ENCODE peak calls at places on chromosomes 13 and 19, in six cellular contexts. One of them, this sample, is unnamed.
A peak's percentile ranks its signal among the peaks of the same experiment; 100 is the strongest.

GRCh38 chr13:50162001-50162400 is 146.8 kb downstream of the KCNRG start:
- DNase-seq in CD8-positive, alpha-beta T cell: no peak
- DNase-seq in WERI-Rb-1: peak; percentile 5
- DNase-seq in IMR-90: peak; percentile 44
- DNase-seq in mucosa of descending colon: no peak
- DNase-seq in stomach: no peak
- DNase-seq in this sample: no peak

GRCh38 chr13:94968040-94968756 is 255.9 kb upstream of the SOX21 start:
- DNase-seq in CD8-positive, alpha-beta T cell: no peak
- DNase-seq in WERI-Rb-1: peak; percentile 64
- DNase-seq in IMR-90: no peak
- DNase-seq in mucosa of descending colon: no peak
- DNase-seq in stomach: no peak
- DNase-seq in this sample: no peak

GRCh38 chr19:47813304-47813994 is 8.3 kb upstream of the CRX start:
- DNase-seq in CD8-positive, alpha-beta T cell: peak; percentile 70
- DNase-seq in WERI-Rb-1: peak; percentile 99
- DNase-seq in IMR-90: peak; percentile 18
- DNase-seq in mucosa of descending colon: peak; percentile 73
- DNase-seq in stomach: peak; percentile 69
- DNase-seq in this sample: no peak

GRCh38 chr19:6556043-6556449 is 25.2 kb downstream of the TNFSF9 start:
- DNase-seq in CD8-positive, alpha-beta T cell: no peak
- DNase-seq in WERI-Rb-1: no peak
- DNase-seq in IMR-90: no peak
- DNase-seq in mucosa of descending colon: no peak
- DNase-seq in stomach: no peak
- DNase-seq in this sample: no peak

GRCh38 chr13:80462567-80462966 is 121.6 kb upstream of the SPRY2 start:
- DNase-seq in CD8-positive, alpha-beta T cell: no peak
- DNase-seq in WERI-Rb-1: no peak
- DNase-seq in IMR-90: no peak
- DNase-seq in mucosa of descending colon: no peak
- DNase-seq in stomach: no peak
- DNase-seq in this sample: no peak

GRCh38 chr19:46927893-46928292 is 67.1 kb downstream of the ARHGAP35 start:
- DNase-seq in CD8-positive, alpha-beta T cell: no peak
- DNase-seq in WERI-Rb-1: no peak
- DNase-seq in IMR-90: no peak
- DNase-seq in mucosa of descending colon: no peak
- DNase-seq in stomach: no peak
- DNase-seq in this sample: no peak

GRCh38 chr19:32819415-32820400 is 49.9 kb downstream of the SLC7A9 start:
- DNase-seq in CD8-positive, alpha-beta T cell: no peak
- DNase-seq in WERI-Rb-1: no peak
- DNase-seq in IMR-90: no peak
- DNase-seq in mucosa of descending colon: no peak
- DNase-seq in stomach: no peak
- DNase-seq in this sample: no peak

GRCh38 chr13:26678796-26679195 is 81.8 kb downstream of the GPR12 start:
- DNase-seq in CD8-positive, alpha-beta T cell: no peak
- DNase-seq in WERI-Rb-1: no peak
- DNase-seq in IMR-90: no peak
- DNase-seq in mucosa of descending colon: no peak
- DNase-seq in stomach: no peak
- DNase-seq in this sample: no peak

GRCh38 chr19:55118401-55118991 is 1.1 kb upstream of the PPP1R12C start:
- DNase-seq in CD8-positive, alpha-beta T cell: no peak
- DNase-seq in WERI-Rb-1: no peak
- DNase-seq in IMR-90: no peak
- DNase-seq in mucosa of descending colon: peak; percentile 58
- DNase-seq in stomach: no peak
- DNase-seq in this sample: no peak

GRCh38 chr13:24923305-24923640 is 159.3 kb downstream of the RNF17 start:
- DNase-seq in CD8-positive, alpha-beta T cell: no peak
- DNase-seq in WERI-Rb-1: no peak
- DNase-seq in IMR-90: peak; percentile 75
- DNase-seq in mucosa of descending colon: no peak
- DNase-seq in stomach: no peak
- DNase-seq in this sample: peak; percentile 34

GRCh38 chr13:61648546-61648945 is 232.9 kb upstream of the PCDH20 start:
- DNase-seq in CD8-positive, alpha-beta T cell: no peak
- DNase-seq in WERI-Rb-1: no peak
- DNase-seq in IMR-90: no peak
- DNase-seq in mucosa of descending colon: no peak
- DNase-seq in stomach: no peak
- DNase-seq in this sample: no peak

GRCh38 chr19:32658075-32658474 is 16.9 kb downstream of the ANKRD27 start:
- DNase-seq in CD8-positive, alpha-beta T cell: no peak
- DNase-seq in WERI-Rb-1: no peak
- DNase-seq in IMR-90: no peak
- DNase-seq in mucosa of descending colon: no peak
- DNase-seq in stomach: no peak
- DNase-seq in this sample: no peak

GRCh38 chr19:33251526-33252090 is 26.0 kb upstream of the SLC7A10 start:
- DNase-seq in CD8-positive, alpha-beta T cell: no peak
- DNase-seq in WERI-Rb-1: no peak
- DNase-seq in IMR-90: no peak
- DNase-seq in mucosa of descending colon: peak; percentile 27
- DNase-seq in stomach: no peak
- DNase-seq in this sample: no peak

GRCh38 chr13:52405369-52405766 is 604 bp downstream of the THSD1 start:
- DNase-seq in CD8-positive, alpha-beta T cell: no peak
- DNase-seq in WERI-Rb-1: no peak
- DNase-seq in IMR-90: no peak
- DNase-seq in mucosa of descending colon: no peak
- DNase-seq in stomach: no peak
- DNase-seq in this sample: no peak

GRCh38 chr19:13841339-13842293 is 35.3 kb upstream of the NANOS3 start:
- DNase-seq in CD8-positive, alpha-beta T cell: peak; percentile 40
- DNase-seq in WERI-Rb-1: no peak
- DNase-seq in IMR-90: no peak
- DNase-seq in mucosa of descending colon: peak; percentile 90
- DNase-seq in stomach: peak; percentile 78
- DNase-seq in this sample: no peak

GRCh38 chr13:78102121-78102677 is 183.6 kb upstream of the EDNRB start:
- DNase-seq in CD8-positive, alpha-beta T cell: no peak
- DNase-seq in WERI-Rb-1: no peak
- DNase-seq in IMR-90: peak; percentile 52
- DNase-seq in mucosa of descending colon: no peak
- DNase-seq in stomach: no peak
- DNase-seq in this sample: no peak

GRCh38 chr13:97259787-97260641 is 37.9 kb downstream of the MBNL2 start:
- DNase-seq in CD8-positive, alpha-beta T cell: no peak
- DNase-seq in WERI-Rb-1: no peak
- DNase-seq in IMR-90: peak; percentile 84
- DNase-seq in mucosa of descending colon: no peak
- DNase-seq in stomach: no peak
- DNase-seq in this sample: peak; percentile 53

GRCh38 chr13:40668335-40668734 is 1.9 kb upstream of the FOXO1 start:
- DNase-seq in CD8-positive, alpha-beta T cell: peak; percentile 65
- DNase-seq in WERI-Rb-1: no peak
- DNase-seq in IMR-90: no peak
- DNase-seq in mucosa of descending colon: peak; percentile 72
- DNase-seq in stomach: no peak
- DNase-seq in this sample: no peak

GRCh38 chr13:75220238-75220542 is 261.8 kb downstream of the TBC1D4 start:
- DNase-seq in CD8-positive, alpha-beta T cell: no peak
- DNase-seq in WERI-Rb-1: no peak
- DNase-seq in IMR-90: no peak
- DNase-seq in mucosa of descending colon: no peak
- DNase-seq in stomach: no peak
- DNase-seq in this sample: no peak

GRCh38 chr13:28100149-28101121 is at the start of gene FLT3:
- DNase-seq in CD8-positive, alpha-beta T cell: peak; percentile 25
- DNase-seq in WERI-Rb-1: peak; percentile 70
- DNase-seq in IMR-90: peak; percentile 38
- DNase-seq in mucosa of descending colon: peak; percentile 60
- DNase-seq in stomach: peak; percentile 37
- DNase-seq in this sample: no peak

GRCh38 chr19:20247016-20247683 is 80.1 kb downstream of the ZNF486 start:
- DNase-seq in CD8-positive, alpha-beta T cell: peak; percentile 28
- DNase-seq in WERI-Rb-1: peak; percentile 71
- DNase-seq in IMR-90: no peak
- DNase-seq in mucosa of descending colon: no peak
- DNase-seq in stomach: peak; percentile 51
- DNase-seq in this sample: no peak
- TF ChIP-seq CTCF in CD8-positive, alpha-beta T cell: peak; percentile 37
- TF ChIP-seq CTCF in WERI-Rb-1: peak; percentile 83
- TF ChIP-seq CTCF in IMR-90: no peak
- TF ChIP-seq CTCF in mucosa of descending colon: no peak
- TF ChIP-seq CTCF in stomach: peak; percentile 34
- TF ChIP-seq CTCF in this sample: peak; percentile 8

GRCh38 chr19:17779281-17779930 is 15.5 kb upstream of the B3GNT3 start:
- DNase-seq in CD8-positive, alpha-beta T cell: no peak
- DNase-seq in WERI-Rb-1: peak; percentile 50
- DNase-seq in IMR-90: peak; percentile 15
- DNase-seq in mucosa of descending colon: peak; percentile 71
- DNase-seq in stomach: no peak
- DNase-seq in this sample: no peak
- H3K4me3 ChIP-seq in CD8-positive, alpha-beta T cell: no peak overlapping the region
- H3K4me3 ChIP-seq in WERI-Rb-1: no peak overlapping the region
- H3K4me3 ChIP-seq in IMR-90: no peak overlapping the region
- H3K4me3 ChIP-seq in mucosa of descending colon: no peak overlapping the region
- H3K4me3 ChIP-seq in stomach: peak overlapping the region; percentile 39
- H3K4me3 ChIP-seq in this sample: peak overlapping the region; percentile 29

GRCh38 chr19:35978832-35979365 is 16.1 kb upstream of the SDHAF1 start:
- DNase-seq in CD8-positive, alpha-beta T cell: no peak
- DNase-seq in WERI-Rb-1: no peak
- DNase-seq in IMR-90: no peak
- DNase-seq in mucosa of descending colon: no peak
- DNase-seq in stomach: no peak
- DNase-seq in this sample: no peak

GRCh38 chr19:35973487-35973886 is 21.5 kb upstream of the SDHAF1 start:
- DNase-seq in CD8-positive, alpha-beta T cell: no peak
- DNase-seq in WERI-Rb-1: peak; percentile 52
- DNase-seq in IMR-90: no peak
- DNase-seq in mucosa of descending colon: no peak
- DNase-seq in stomach: no peak
- DNase-seq in this sample: no peak

GRCh38 chr19:35978271-35978670 is 16.7 kb upstream of the SDHAF1 start:
- DNase-seq in CD8-positive, alpha-beta T cell: no peak
- DNase-seq in WERI-Rb-1: no peak
- DNase-seq in IMR-90: no peak
- DNase-seq in mucosa of descending colon: no peak
- DNase-seq in stomach: no peak
- DNase-seq in this sample: no peak

GRCh38 chr19:35975608-35976214 is 19.3 kb upstream of the SDHAF1 start:
- DNase-seq in CD8-positive, alpha-beta T cell: peak; percentile 34
- DNase-seq in WERI-Rb-1: no peak
- DNase-seq in IMR-90: peak; percentile 26
- DNase-seq in mucosa of descending colon: no peak
- DNase-seq in stomach: no peak
- DNase-seq in this sample: no peak

GRCh38 chr19:35977446-35978222 is 17.4 kb upstream of the SDHAF1 start:
- DNase-seq in CD8-positive, alpha-beta T cell: peak; percentile 39
- DNase-seq in WERI-Rb-1: peak; percentile 96
- DNase-seq in IMR-90: no peak
- DNase-seq in mucosa of descending colon: no peak
- DNase-seq in stomach: no peak
- DNase-seq in this sample: no peak
- TF ChIP-seq CTCF in CD8-positive, alpha-beta T cell: no peak
- TF ChIP-seq CTCF in WERI-Rb-1: peak; percentile 90
- TF ChIP-seq CTCF in IMR-90: peak; percentile 10
- TF ChIP-seq CTCF in mucosa of descending colon: no peak
- TF ChIP-seq CTCF in stomach: no peak
- TF ChIP-seq CTCF in this sample: no peak

GRCh38 chr13:108915095-108915633 is 285.8 kb downstream of the MYO16 start:
- DNase-seq in CD8-positive, alpha-beta T cell: no peak
- DNase-seq in WERI-Rb-1: no peak
- DNase-seq in IMR-90: peak; percentile 50
- DNase-seq in mucosa of descending colon: no peak
- DNase-seq in stomach: no peak
- DNase-seq in this sample: no peak
- H3K4me3 ChIP-seq in CD8-positive, alpha-beta T cell: no peak overlapping the region
- H3K4me3 ChIP-seq in WERI-Rb-1: no peak overlapping the region
- H3K4me3 ChIP-seq in IMR-90: no peak overlapping the region
- H3K4me3 ChIP-seq in mucosa of descending colon: no peak overlapping the region
- H3K4me3 ChIP-seq in stomach: peak overlapping the region; percentile 7
- H3K4me3 ChIP-seq in this sample: no peak overlapping the region

GRCh38 chr19:57280165-57280912 is at the start of gene ZNF460:
- DNase-seq in CD8-positive, alpha-beta T cell: peak; percentile 98
- DNase-seq in WERI-Rb-1: peak; percentile 97
- DNase-seq in IMR-90: peak; percentile 97
- DNase-seq in mucosa of descending colon: peak; percentile 98
- DNase-seq in stomach: peak; percentile 96
- DNase-seq in this sample: peak; percentile 78
- TF ChIP-seq CTCF in CD8-positive, alpha-beta T cell: no peak
- TF ChIP-seq CTCF in WERI-Rb-1: no peak
- TF ChIP-seq CTCF in IMR-90: no peak
- TF ChIP-seq CTCF in mucosa of descending colon: no peak
- TF ChIP-seq CTCF in stomach: no peak
- TF ChIP-seq CTCF in this sample: no peak

DNA sequence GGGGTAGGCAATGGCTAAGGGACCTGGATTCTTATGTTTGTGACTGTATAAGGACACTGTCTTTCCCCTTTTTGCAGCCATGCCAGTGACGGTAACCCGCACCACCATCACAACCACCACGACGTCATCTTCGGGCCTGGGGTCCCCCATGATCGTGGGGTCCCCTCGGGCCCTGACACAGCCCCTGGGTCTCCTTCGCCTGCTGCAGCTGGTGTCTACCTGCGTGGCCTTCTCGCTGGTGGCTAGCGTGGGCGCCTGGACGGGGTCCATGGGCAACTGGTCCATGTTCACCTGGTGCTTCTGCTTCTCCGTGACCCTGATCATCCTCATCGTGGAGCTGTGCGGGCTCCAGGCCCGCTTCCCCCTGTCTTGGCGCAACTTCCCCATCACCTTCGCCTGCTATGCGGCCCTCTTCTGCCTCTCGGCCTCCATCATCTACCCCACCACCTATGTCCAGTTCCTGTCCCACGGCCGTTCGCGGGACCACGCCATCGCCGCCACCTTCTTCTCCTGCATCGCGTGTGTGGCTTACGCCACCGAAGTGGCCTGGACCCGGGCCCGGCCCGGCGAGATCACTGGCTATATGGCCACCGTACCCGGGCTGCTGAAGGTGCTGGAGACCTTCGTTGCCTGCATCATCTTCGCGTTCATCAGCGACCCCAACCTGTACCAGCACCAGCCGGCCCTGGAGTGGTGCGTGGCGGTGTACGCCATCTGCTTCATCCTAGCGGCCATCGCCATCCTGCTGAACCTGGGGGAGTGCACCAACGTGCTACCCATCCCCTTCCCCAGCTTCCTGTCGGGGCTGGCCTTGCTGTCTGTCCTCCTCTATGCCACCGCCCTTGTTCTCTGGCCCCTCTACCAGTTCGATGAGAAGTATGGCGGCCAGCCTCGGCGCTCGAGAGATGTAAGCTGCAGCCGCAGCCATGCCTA is 6.0 kb downstream of the MYADM start:
- DNase-seq in CD8-positive, alpha-beta T cell: no peak
- DNase-seq in WERI-Rb-1: no peak
- DNase-seq in IMR-90: no peak
- DNase-seq in mucosa of descending colon: no peak
- DNase-seq in stomach: no peak
- DNase-seq in this sample: no peak
- H3K4me3 ChIP-seq in CD8-positive, alpha-beta T cell: no peak overlapping the region
- H3K4me3 ChIP-seq in WERI-Rb-1: no peak overlapping the region
- H3K4me3 ChIP-seq in IMR-90: no peak overlapping the region
- H3K4me3 ChIP-seq in mucosa of descending colon: no peak overlapping the region
- H3K4me3 ChIP-seq in stomach: no peak overlapping the region
- H3K4me3 ChIP-seq in this sample: no peak overlapping the region

GRCh38 chr13:59677966-59678814 is 485.5 kb downstream of the DIAPH3 start:
- DNase-seq in CD8-positive, alpha-beta T cell: no peak
- DNase-seq in WERI-Rb-1: no peak
- DNase-seq in IMR-90: peak; percentile 72
- DNase-seq in mucosa of descending colon: no peak
- DNase-seq in stomach: no peak
- DNase-seq in this sample: peak; percentile 19
- TF ChIP-seq CTCF in CD8-positive, alpha-beta T cell: peak; percentile 57
- TF ChIP-seq CTCF in WERI-Rb-1: peak; percentile 51
- TF ChIP-seq CTCF in IMR-90: peak; percentile 88
- TF ChIP-seq CTCF in mucosa of descending colon: peak; percentile 42
- TF ChIP-seq CTCF in stomach: peak; percentile 66
- TF ChIP-seq CTCF in this sample: peak; percentile 76

This sample was measured in AG04449.